ENCODE peak calls at places on chromosomes 13 and 19, in four cellular contexts. F is SK-N-SH, D is A549, C is stomach. A is an unnamed sample.

GRCh38 chr13:73215807-73216206 is 157.0 kb downstream of the KLF5 start:
- DNase-seq in F (no peak), D (no peak), C (peak), A (no peak)

GRCh38 chr13:21371011-21371410 is 88.1 kb downstream of the ZDHHC20 start:
- DNase-seq in F (no peak), D (no peak), C (no peak), A (no peak)

GRCh38 chr13:101474419-101474957 is 22.0 kb downstream of the ITGBL1 start:
- DNase-seq in F (no peak), D (no peak), C (no peak), A (no peak)

GRCh38 chr13:73608731-73609485 is 525.3 kb downstream of the KLF12 start:
- DNase-seq in F (no peak), D (no peak), C (no peak), A (no peak)

GRCh38 chr19:10299545-10300458 is 9.8 kb downstream of the ZGLP1 start:
- DNase-seq in F (no peak), D (no peak), C (no peak), A (no peak)

GRCh38 chr13:98327326-98328314 is 150.6 kb upstream of the RNF113B start:
- DNase-seq in F (no peak), D (no peak), C (no peak), A (no peak)

GRCh38 chr19:18321729-18322091 is 1.2 kb downstream of the LSM4 start:
- DNase-seq in F (peak), D (no peak), C (no peak), A (no peak)

GRCh38 chr13:65856464-65856863 is 1373.7 kb downstream of the PCDH9 start:
- DNase-seq in F (no peak), D (no peak), C (no peak), A (no peak)

GRCh38 chr19:55642153-55643002 is 1.1 kb upstream of the ZNF581 start:
- DNase-seq in F (peak), D (no peak), C (peak), A (peak)

GRCh38 chr19:20616071-20616470 is 45.3 kb downstream of the ZNF626 start:
- DNase-seq in F (no peak), D (no peak), C (no peak), A (no peak)

GRCh38 chr13:114235697-114236096 is 1.0 kb downstream of the CDC16 start:
- DNase-seq in F (no peak), D (no peak), C (no peak), A (no peak)

GRCh38 chr19:10454267-10454666 is 33.9 kb downstream of the PDE4A start:
- DNase-seq in F (peak), D (no peak), C (no peak), A (no peak)

GRCh38 chr13:71303144-71303543 is 563.9 kb downstream of the DACH1 start:
- DNase-seq in F (no peak), D (no peak), C (no peak), A (no peak)

GRCh38 chr19:36528921-36529518 is 949 bp upstream of the ZNF260 start:
- DNase-seq in F (peak), D (peak), C (no peak), A (no peak)

GRCh38 chr19:16338470-16339360 is 14.1 kb downstream of the KLF2 start:
- DNase-seq in F (no peak), D (peak), C (no peak), A (no peak)

GRCh38 chr19:39970424-39970673 is 616 bp upstream of the PSMC4 start:
- DNase-seq in F (no peak), D (no peak), C (no peak), A (no peak)

GRCh38 chr19:12163841-12164240 is 945 bp downstream of the ZNF136 start:
- DNase-seq in F (peak), D (no peak), C (no peak), A (no peak)

GRCh38 chr13:30617315-30618185 is at the start of gene USPL1:
- DNase-seq in F (peak), D (peak), C (peak), A (peak)
- TF ChIP-seq EP300 in F (peak), D (no peak), C (no peak), A (peak)

DNA sequence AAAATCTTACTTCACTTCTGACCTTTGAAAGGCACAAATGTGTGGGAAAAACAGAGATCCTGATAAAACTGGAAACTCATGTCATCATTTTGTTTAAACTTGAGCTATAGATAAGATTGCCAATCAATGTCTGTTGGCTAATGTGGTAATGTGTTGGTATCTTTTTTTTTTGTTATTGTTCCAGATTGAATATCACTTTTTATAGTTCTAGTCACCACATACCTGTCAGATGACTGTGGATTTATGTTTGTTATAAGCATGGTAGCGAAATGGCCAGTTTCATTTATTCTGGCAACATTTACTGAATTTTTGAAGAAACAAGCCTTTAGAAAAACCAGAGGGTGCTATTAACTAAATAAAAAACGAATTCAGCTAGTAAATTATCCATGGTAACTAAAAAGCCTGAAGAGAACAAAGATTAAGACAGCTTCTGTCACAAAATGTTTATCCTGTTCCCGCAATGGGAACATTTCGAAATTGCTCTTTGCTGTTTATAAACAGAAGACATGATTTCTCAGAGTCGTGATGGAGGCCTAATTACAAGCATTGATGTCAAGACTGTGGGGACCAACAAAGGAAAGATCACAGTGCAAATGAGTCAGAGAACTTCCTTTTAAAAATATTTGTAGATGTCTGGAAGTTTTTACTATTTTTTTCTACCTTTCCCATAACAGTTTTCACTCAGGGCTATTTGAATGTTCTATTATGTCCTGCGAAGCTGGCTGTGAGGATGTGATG is 82.9 kb upstream of the POSTN start:
- DNase-seq in F (no peak), D (no peak), C (no peak), A (no peak)
- H3K27ac ChIP-seq in F (no peak), D (no peak), C (peak), A (no peak)

DNA sequence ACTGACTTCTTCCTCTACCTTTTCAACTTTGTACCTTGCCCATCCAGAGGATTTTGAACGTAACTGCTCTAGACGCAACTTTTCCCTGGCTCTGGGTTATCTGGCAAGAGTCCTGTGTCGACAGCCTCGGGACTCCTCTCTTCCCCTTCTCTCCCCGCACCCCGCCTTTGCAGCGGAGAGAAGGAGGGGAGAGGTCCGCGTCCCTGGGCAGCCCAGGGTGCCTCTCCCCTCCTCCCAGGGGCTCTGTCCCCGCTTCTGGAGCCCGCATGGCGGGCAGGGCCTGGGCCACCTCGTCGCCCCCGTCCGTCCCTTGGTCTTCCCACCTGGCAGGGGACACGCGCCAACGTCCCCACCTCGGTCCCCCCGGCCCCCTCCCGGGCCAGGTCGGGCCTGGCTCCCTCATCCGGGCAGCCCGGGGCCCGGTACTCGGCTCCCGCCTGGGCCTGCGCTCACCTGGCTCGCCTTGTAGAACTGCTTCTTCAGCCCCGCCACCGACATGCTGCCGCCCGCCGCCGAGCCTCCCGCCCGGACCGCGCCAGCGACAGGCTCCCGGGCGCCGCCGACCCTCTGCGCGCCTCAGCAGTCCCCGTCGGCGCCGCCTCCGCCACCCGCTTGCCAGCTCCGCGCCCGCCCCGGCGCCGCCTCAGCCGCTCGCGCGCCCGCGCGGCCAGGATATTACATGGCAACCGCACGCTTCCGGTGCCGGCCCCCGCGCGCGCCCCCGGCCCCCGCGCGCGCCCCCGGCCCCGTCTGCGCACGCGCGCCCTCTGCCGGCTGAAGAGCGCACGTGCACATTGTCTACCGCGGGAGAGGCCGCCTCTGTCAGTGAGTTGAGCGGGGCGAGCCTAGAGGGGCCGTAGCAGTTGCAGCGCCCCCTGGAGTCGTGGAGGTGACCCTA is at the start of gene SH3GL1:
- DNase-seq in F (peak), D (peak), C (peak), A (peak)
- TF ChIP-seq EP300 in F (no peak), D (no peak), C (no peak), A (no peak)

GRCh38 chr19:57829316-57829715 is 783 bp upstream of the ZNF587B start:
- DNase-seq in F (no peak), D (no peak), C (no peak), A (no peak)
- H3K27ac ChIP-seq in F (no peak), D (no peak), C (no peak), A (no peak)

A was measured in sigmoid colon.